ENCODE peak calls at places on chromosome 1, in six cellular contexts. One of them, this sample, is unnamed.

GRCh38 chr1:156814571-156815260 is 1.9 kb downstream of the SH2D2A start:
- DNase-seq in CD4-positive, alpha-beta T cell: no peak
- DNase-seq in LoVo: no peak
- DNase-seq in amygdala: no peak
- DNase-seq in brain microvascular endothelial cell: no peak
- DNase-seq in hepatocyte: no peak
- DNase-seq in this sample: no peak

GRCh38 chr1:156257711-156258110 is 9.9 kb upstream of the PAQR6 start:
- DNase-seq in CD4-positive, alpha-beta T cell: no peak
- DNase-seq in LoVo: no peak
- DNase-seq in amygdala: no peak
- DNase-seq in brain microvascular endothelial cell: no peak
- DNase-seq in hepatocyte: no peak
- DNase-seq in this sample: no peak

GRCh38 chr1:92879316-92879968 is 47.6 kb downstream of the RPL5 start:
- DNase-seq in CD4-positive, alpha-beta T cell: no peak
- DNase-seq in LoVo: no peak
- DNase-seq in amygdala: no peak
- DNase-seq in brain microvascular endothelial cell: no peak
- DNase-seq in hepatocyte: no peak
- DNase-seq in this sample: no peak

GRCh38 chr1:38029725-38030511 is 16.7 kb downstream of the POU3F1 start:
- DNase-seq in CD4-positive, alpha-beta T cell: peak; percentile 39
- DNase-seq in LoVo: no peak
- DNase-seq in amygdala: no peak
- DNase-seq in brain microvascular endothelial cell: peak; percentile 64
- DNase-seq in hepatocyte: peak; percentile 75
- DNase-seq in this sample: peak; percentile 76

GRCh38 chr1:21000245-21000594 is 176.5 kb downstream of the EIF4G3 start:
- DNase-seq in CD4-positive, alpha-beta T cell: no peak
- DNase-seq in LoVo: no peak
- DNase-seq in amygdala: no peak
- DNase-seq in brain microvascular endothelial cell: no peak
- DNase-seq in hepatocyte: no peak
- DNase-seq in this sample: no peak

GRCh38 chr1:86447198-86447790 is 21.4 kb upstream of the CLCA1 start:
- DNase-seq in CD4-positive, alpha-beta T cell: no peak
- DNase-seq in LoVo: no peak
- DNase-seq in amygdala: no peak
- DNase-seq in brain microvascular endothelial cell: no peak
- DNase-seq in hepatocyte: no peak
- DNase-seq in this sample: no peak

GRCh38 chr1:221741364-221741970 is 422 bp downstream of the DUSP10 start:
- DNase-seq in CD4-positive, alpha-beta T cell: no peak
- DNase-seq in LoVo: no peak
- DNase-seq in amygdala: no peak
- DNase-seq in brain microvascular endothelial cell: no peak
- DNase-seq in hepatocyte: peak; percentile 34
- DNase-seq in this sample: peak; percentile 37

GRCh38 chr1:10823000-10823401 is 26.6 kb upstream of the CASZ1 start:
- DNase-seq in CD4-positive, alpha-beta T cell: no peak
- DNase-seq in LoVo: no peak
- DNase-seq in amygdala: no peak
- DNase-seq in brain microvascular endothelial cell: no peak
- DNase-seq in hepatocyte: no peak
- DNase-seq in this sample: no peak

GRCh38 chr1:219304227-219305226 is 130.8 kb downstream of the LYPLAL1 start:
- DNase-seq in CD4-positive, alpha-beta T cell: no peak
- DNase-seq in LoVo: peak; percentile 26
- DNase-seq in amygdala: no peak
- DNase-seq in brain microvascular endothelial cell: peak; percentile 70
- DNase-seq in hepatocyte: no peak
- DNase-seq in this sample: peak; percentile 62

GRCh38 chr1:37323486-37324377 is 150.6 kb upstream of the ZC3H12A start:
- DNase-seq in CD4-positive, alpha-beta T cell: no peak
- DNase-seq in LoVo: no peak
- DNase-seq in amygdala: no peak
- DNase-seq in brain microvascular endothelial cell: peak; percentile 19
- DNase-seq in hepatocyte: peak; percentile 28
- DNase-seq in this sample: no peak

GRCh38 chr1:108801101-108801500 is 54.6 kb downstream of the STXBP3 start:
- DNase-seq in CD4-positive, alpha-beta T cell: no peak
- DNase-seq in LoVo: no peak
- DNase-seq in amygdala: no peak
- DNase-seq in brain microvascular endothelial cell: no peak
- DNase-seq in hepatocyte: no peak
- DNase-seq in this sample: no peak

GRCh38 chr1:159473335-159473734 is 33.8 kb downstream of the OR10J1 start:
- DNase-seq in CD4-positive, alpha-beta T cell: no peak
- DNase-seq in LoVo: no peak
- DNase-seq in amygdala: no peak
- DNase-seq in brain microvascular endothelial cell: no peak
- DNase-seq in hepatocyte: no peak
- DNase-seq in this sample: no peak

GRCh38 chr1:185934476-185935189 is 200.4 kb downstream of the HMCN1 start:
- DNase-seq in CD4-positive, alpha-beta T cell: no peak
- DNase-seq in LoVo: no peak
- DNase-seq in amygdala: no peak
- DNase-seq in brain microvascular endothelial cell: peak; percentile 53
- DNase-seq in hepatocyte: no peak
- DNase-seq in this sample: no peak